ENCODE peak calls at places on chromosomes 4 and X, in five cellular contexts. E is aorta; H is heart right ventricle; D is CD4-positive, alpha-beta memory T cell; L is H9. P is an unnamed sample.

GRCh38 chrX:139026406-139027200 is 315.1 kb upstream of the FGF13 start:
- DNase-seq in E (no peak), H (no peak), D (no peak), L (no peak), P (no peak)

GRCh38 chr4:139825523-139826014 is 159.9 kb downstream of the MGST2 start:
- DNase-seq in E (no peak), H (no peak), D (no peak), L (peak), P (no peak)

GRCh38 chr4:21535901-21536300 is 412.7 kb downstream of the KCNIP4 start:
- DNase-seq in E (no peak), H (no peak), D (no peak), L (no peak), P (no peak)

GRCh38 chrX:40772290-40772689 is 36.9 kb upstream of the MED14 start:
- DNase-seq in E (no peak), H (no peak), D (no peak), L (no peak), P (peak)

GRCh38 chr4:8182858-8183725 is 16.0 kb upstream of the SH3TC1 start:
- DNase-seq in E (peak), H (peak), D (no peak), L (no peak), P (peak)

GRCh38 chr4:110953191-110953590 is 330.3 kb upstream of the PITX2 start:
- DNase-seq in E (no peak), H (no peak), D (no peak), L (no peak), P (peak)

GRCh38 chr4:176788248-176788647 is 4.5 kb downstream of the VEGFC start:
- DNase-seq in E (no peak), H (no peak), D (no peak), L (no peak), P (no peak)

GRCh38 chrX:136725446-136726104 is 55.2 kb downstream of the ARHGEF6 start:
- DNase-seq in E (peak), H (no peak), D (no peak), L (no peak), P (peak)

GRCh38 chrX:130594453-130594916 is 192.7 kb downstream of the RBMX2 start:
- DNase-seq in E (no peak), H (no peak), D (no peak), L (no peak), P (no peak)

GRCh38 chrX:9614016-9614415 is 149.2 kb downstream of the TBL1X start:
- DNase-seq in E (no peak), H (no peak), D (no peak), L (no peak), P (peak)

GRCh38 chr4:161856711-161857326 is 307.0 kb downstream of the FSTL5 start:
- DNase-seq in E (no peak), H (no peak), D (no peak), L (no peak), P (no peak)

GRCh38 chr4:101393256-101393655 is 45.9 kb upstream of the PPP3CA start:
- DNase-seq in E (no peak), H (no peak), D (no peak), L (no peak), P (peak)

GRCh38 chr4:35151816-35152572 is 1092.3 kb downstream of the ARAP2 start:
- DNase-seq in E (no peak), H (no peak), D (no peak), L (peak), P (no peak)

GRCh38 chrX:131987252-131987651 is 35.9 kb upstream of the STK26 start:
- DNase-seq in E (no peak), H (no peak), D (peak), L (no peak), P (no peak)

GRCh38 chrX:106894392-106894909 is 8.7 kb downstream of the RIPPLY1 start:
- DNase-seq in E (peak), H (peak), D (peak), L (peak), P (peak)

GRCh38 chrX:1534321-1535168 is 2.4 kb downstream of the P2RY8 start:
- DNase-seq in E (no peak), H (no peak), D (peak), L (peak), P (no peak)

GRCh38 chr4:101125045-101125713 is 222.1 kb downstream of the PPP3CA start:
- DNase-seq in E (no peak), H (no peak), D (no peak), L (no peak), P (no peak)

GRCh38 chrX:64536740-64537139 is 141.5 kb upstream of the MTMR8 start:
- DNase-seq in E (no peak), H (no peak), D (no peak), L (no peak), P (no peak)

GRCh38 chrX:41526925-41527324 is 79.8 kb downstream of the NYX start:
- DNase-seq in E (no peak), H (no peak), D (no peak), L (no peak), P (peak)

GRCh38 chrX:130704053-130705038 is 198.7 kb downstream of the ENOX2 start:
- DNase-seq in E (no peak), H (no peak), D (no peak), L (no peak), P (peak)

GRCh38 chr4:139315221-139315675 is 13.0 kb upstream of the NDUFC1 start:
- DNase-seq in E (no peak), H (no peak), D (no peak), L (no peak), P (no peak)

GRCh38 chrX:106621836-106622235 is 10.1 kb downstream of the RADX start:
- DNase-seq in E (no peak), H (no peak), D (no peak), L (no peak), P (no peak)

GRCh38 chr4:1614854-1615595 is 69.1 kb downstream of the FAM53A start:
- DNase-seq in E (no peak), H (no peak), D (no peak), L (no peak), P (no peak)

GRCh38 chr4:168630445-168631187 is 133.8 kb downstream of the PALLD start:
- DNase-seq in E (no peak), H (no peak), D (no peak), L (no peak), P (peak)

GRCh38 chrX:154040307-154040756 is 20.6 kb upstream of the IRAK1 start:
- DNase-seq in E (no peak), H (no peak), D (no peak), L (no peak), P (peak)

GRCh38 chr4:78145622-78146021 is 88.5 kb downstream of the FRAS1 start:
- DNase-seq in E (no peak), H (peak), D (no peak), L (no peak), P (no peak)

GRCh38 chr4:176607807-176608206 is 184.9 kb downstream of the VEGFC start:
- DNase-seq in E (no peak), H (no peak), D (no peak), L (no peak), P (no peak)

GRCh38 chrX:149950681-149951080 is 12.4 kb upstream of the EOLA2 start:
- DNase-seq in E (no peak), H (peak), D (no peak), L (no peak), P (peak)

GRCh38 chr4:55087016-55087929 is 38.1 kb downstream of the KDR start:
- DNase-seq in E (no peak), H (no peak), D (no peak), L (no peak), P (peak)

GRCh38 chr4:184558996-184559395 is 84.6 kb upstream of the IRF2 start:
- DNase-seq in E (no peak), H (no peak), D (no peak), L (no peak), P (no peak)

GRCh38 chrX:8684201-8684600 is 47.7 kb downstream of the ANOS1 start:
- DNase-seq in E (no peak), H (no peak), D (no peak), L (no peak), P (no peak)

GRCh38 chr4:7660640-7661039 is 225.9 kb upstream of the PSAPL1 start:
- DNase-seq in E (no peak), H (no peak), D (no peak), L (no peak), P (no peak)

DNA sequence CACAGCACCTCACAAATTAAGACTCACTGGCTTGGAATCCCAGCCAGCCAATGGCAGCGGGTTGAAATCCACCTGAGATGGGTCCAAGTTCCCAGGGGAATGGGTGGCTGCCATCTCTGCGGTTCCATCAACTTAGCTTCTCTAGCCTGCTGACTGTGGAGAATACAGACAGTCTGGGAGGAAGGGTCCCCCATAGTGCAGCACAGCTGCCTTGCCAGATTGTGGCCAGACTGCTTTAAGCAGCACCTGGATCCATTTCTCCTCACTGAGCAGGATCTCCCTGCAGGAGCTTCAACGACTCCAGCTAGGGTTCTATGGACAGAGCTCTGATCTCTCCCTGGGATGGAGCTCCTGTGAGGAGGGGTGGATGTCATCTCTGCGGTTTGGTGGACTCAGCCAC is 51.8 kb downstream of the DCK start:
- DNase-seq in E (no peak), H (no peak), D (no peak), L (no peak), P (no peak)
- H3K27ac ChIP-seq in E (no peak), H (no peak), D (no peak), L (no peak), P (no peak)

GRCh38 chr4:148868207-148868606 is 426.0 kb upstream of the NR3C2 start:
- DNase-seq in E (no peak), H (no peak), D (no peak), L (no peak), P (no peak)
- H3K27ac ChIP-seq in E (no peak), H (no peak), D (no peak), L (no peak), P (no peak)

DNA sequence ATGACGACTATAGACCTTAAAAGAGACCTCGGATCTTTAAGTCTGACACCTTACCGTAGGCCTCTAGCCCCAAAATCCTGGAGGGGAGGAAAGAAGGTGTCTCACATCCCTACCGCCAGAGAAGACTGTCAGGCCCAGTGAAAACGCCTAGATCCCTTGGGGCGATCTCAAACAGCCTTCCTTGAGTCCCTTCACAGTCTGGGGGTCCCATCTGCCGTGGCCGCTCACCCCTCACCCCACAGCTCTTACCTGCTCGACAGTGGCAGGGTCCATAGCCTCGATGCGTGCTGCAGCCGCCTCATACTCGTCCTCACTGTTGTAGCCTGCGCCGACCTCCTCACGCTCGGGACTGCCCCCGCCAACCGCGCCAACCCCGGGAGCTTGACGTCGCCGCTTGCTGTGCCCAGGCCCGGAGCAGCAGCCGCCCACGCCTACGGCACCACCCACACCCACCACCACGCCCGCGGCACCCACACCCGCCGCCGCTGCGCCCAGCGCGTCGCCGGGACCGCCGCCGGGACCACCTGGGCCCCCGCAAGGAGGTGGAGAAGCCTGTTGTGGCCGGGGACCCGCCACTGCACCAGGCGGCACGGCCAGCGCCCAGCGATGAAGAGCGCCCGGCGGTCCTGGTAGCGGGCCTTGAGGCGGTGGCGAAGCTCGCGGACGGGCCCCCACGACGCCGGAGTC is 536 bp downstream of the OTUD5 start:
- DNase-seq in E (peak), H (peak), D (peak), L (no peak), P (no peak)
- H3K27ac ChIP-seq in E (peak), H (peak), D (peak), L (no peak), P (peak)

GRCh38 chrX:45619290-45619689 is 418.6 kb upstream of the DIPK2B start:
- DNase-seq in E (no peak), H (no peak), D (no peak), L (no peak), P (peak)

GRCh38 chrX:45622538-45622937 is 421.9 kb upstream of the DIPK2B start:
- DNase-seq in E (no peak), H (no peak), D (no peak), L (no peak), P (peak)

GRCh38 chrX:45621356-45622041 is 420.8 kb upstream of the DIPK2B start:
- DNase-seq in E (no peak), H (no peak), D (no peak), L (no peak), P (peak)

GRCh38 chrX:45622042-45622423 is 421.4 kb upstream of the DIPK2B start:
- DNase-seq in E (no peak), H (no peak), D (no peak), L (no peak), P (no peak)

GRCh38 chrX:45623266-45623665 is 422.6 kb upstream of the DIPK2B start:
- DNase-seq in E (no peak), H (no peak), D (no peak), L (no peak), P (peak)
- H3K27ac ChIP-seq in E (peak), H (no peak), D (no peak), L (no peak), P (peak)

DNA sequence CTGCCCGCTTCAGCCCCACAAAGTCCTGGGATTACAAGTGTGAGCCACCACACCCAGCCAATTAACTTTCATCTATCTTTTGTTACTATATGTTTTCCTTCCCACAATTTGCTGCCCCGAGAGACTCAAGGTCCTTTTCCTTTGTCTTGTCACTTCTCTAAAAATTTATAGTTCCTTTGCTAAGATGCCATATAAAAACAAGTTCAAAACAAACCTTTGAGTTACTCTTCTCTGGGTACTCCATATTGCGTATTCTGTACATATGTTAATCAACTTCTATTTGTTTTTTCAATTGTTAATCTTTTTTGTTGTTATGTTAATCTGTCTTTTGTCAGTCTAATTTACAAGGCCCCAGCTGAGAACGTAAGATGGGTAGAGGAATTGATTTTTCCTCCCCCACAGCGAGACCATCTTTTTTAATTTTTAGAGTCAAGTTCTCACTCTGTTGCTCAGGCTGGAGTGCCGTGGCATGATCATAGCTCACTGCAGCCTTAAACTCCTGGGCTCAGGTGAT is 7.1 kb upstream of the PPEF2 start:
- DNase-seq in E (no peak), H (no peak), D (no peak), L (no peak), P (no peak)
- H3K27ac ChIP-seq in E (no peak), H (no peak), D (no peak), L (peak), P (no peak)

DNA sequence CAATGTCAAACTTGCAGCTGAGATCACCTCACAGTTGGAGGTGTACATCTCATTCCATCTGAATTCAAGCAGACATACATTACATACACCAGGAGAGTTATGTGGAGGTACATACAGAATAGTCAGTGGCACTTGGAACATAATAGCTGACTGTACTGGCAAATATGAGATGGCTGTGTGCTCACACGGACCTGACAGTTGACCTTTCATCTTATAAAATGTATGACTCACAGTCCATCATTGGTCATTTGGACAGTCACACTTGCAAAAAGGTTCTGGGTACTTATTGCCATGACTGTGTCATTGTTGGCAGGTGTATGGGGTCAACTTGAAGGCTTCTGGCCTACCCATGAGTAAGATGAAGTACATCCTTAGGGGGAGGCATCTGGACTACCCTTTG is 88.6 kb upstream of the WDR1 start:
- DNase-seq in E (no peak), H (no peak), D (no peak), L (no peak), P (no peak)
- H3K27ac ChIP-seq in E (no peak), H (no peak), D (no peak), L (no peak), P (no peak)

DNA sequence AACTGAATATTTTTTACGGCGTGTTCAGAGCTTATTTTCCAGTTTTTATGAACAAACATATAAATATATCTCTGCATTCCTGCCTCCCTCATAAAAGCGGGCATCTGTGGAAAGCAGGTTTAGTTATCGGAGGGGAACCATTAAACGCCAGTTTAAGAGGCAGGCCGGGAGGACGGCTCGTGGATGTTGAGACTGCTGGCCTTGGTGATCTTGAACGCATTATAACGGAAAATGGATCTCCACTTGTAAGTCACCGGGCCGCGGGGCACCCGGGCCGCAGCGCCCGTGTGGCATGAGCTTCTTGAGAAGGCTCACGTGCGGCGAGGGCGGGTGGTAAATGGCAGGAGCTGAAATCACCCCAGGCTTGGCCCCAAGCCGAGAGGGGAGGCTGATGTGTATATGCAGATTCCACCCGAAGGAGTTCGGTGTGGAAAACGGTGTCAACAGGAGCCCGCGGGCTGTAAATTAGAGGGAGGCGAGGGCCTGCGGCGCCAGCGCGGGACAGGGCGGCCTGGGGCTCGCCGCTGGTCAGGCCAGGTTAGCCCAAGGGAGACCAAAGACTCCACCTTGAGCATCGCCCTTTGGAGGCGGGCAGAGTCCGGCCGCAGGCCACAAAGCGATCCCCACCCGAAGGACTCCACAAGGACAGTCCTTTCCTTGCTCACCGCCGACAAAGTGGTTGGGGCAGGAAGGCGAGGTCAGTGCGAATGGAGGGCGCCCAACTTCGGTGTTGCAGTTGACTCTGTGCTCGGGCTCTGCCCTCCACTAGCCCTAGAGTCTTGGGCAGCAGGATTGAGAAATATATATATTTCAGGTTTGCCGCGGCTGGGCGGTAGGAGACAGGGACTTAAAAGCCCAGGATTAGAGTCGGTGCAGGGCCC is 1.3 kb upstream of the HAND2 start:
- DNase-seq in E (peak), H (peak), D (no peak), L (peak), P (no peak)
- H3K27ac ChIP-seq in E (no peak), H (peak), D (no peak), L (no peak), P (no peak)

GRCh38 chr4:5719329-5720055 is 8.5 kb downstream of the EVC start:
- DNase-seq in E (no peak), H (no peak), D (no peak), L (no peak), P (no peak)
- H3K27ac ChIP-seq in E (no peak), H (no peak), D (no peak), L (no peak), P (no peak)

DNA sequence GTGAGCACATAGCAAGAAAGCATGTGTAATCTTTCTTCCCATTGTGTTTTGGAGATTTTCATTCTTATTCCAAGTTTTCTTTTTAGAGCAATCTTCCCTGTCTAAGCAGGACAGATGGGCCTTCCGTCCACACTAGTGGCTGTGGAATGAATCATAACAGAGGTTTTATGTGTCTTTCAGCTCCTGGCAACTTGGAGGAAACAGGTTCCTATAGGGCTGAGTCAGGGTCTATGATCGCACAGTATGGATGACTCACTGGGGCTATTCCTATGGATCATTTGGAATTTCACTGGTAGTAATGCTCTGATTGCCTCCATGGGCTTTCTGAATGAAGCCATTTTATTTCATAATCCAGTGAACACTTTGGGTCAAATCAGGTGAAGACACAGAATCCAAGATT is 51.8 kb upstream of the CBLL2 start:
- DNase-seq in E (no peak), H (no peak), D (no peak), L (no peak), P (peak)
- H3K27ac ChIP-seq in E (no peak), H (no peak), D (no peak), L (no peak), P (no peak)

P was measured in fibroblast of lung.